ENCODE peak calls at places on chromosomes 16 and 17, in five cellular contexts. V is naive thymus-derived CD4-positive, alpha-beta T cell; I is breast epithelium; Y is CD4-positive, CD25-positive, alpha-beta regulatory T cell; P is AG04450. W is an unnamed sample.

GRCh38 chr17:20264996-20265395 is 202.3 kb downstream of the LGALS9B start:
- DNase-seq in V (no peak), I (no peak), Y (no peak), P (no peak), W (no peak)

GRCh38 chr16:46857261-46857962 is 26.4 kb upstream of the C16orf87 start:
- DNase-seq in V (no peak), I (no peak), Y (no peak), P (peak), W (no peak)

GRCh38 chr17:42456223-42457106 is 2.2 kb upstream of the ATP6V0A1 start:
- DNase-seq in V (no peak), I (no peak), Y (no peak), P (no peak), W (no peak)

GRCh38 chr16:22075776-22076175 is 16.6 kb upstream of the VWA3A start:
- DNase-seq in V (no peak), I (no peak), Y (no peak), P (no peak), W (no peak)

GRCh38 chr16:58243528-58244004 is 45.7 kb upstream of the CSNK2A2 start:
- DNase-seq in V (no peak), I (peak), Y (no peak), P (no peak), W (peak)

GRCh38 chr17:74493381-74493833 is 27.0 kb downstream of the CD300A start:
- DNase-seq in V (peak), I (peak), Y (peak), P (no peak), W (peak)

GRCh38 chr16:86218479-86219170 is 291.7 kb upstream of the FOXF1 start:
- DNase-seq in V (no peak), I (no peak), Y (no peak), P (no peak), W (no peak)

GRCh38 chr17:20982589-20983358 is 60.0 kb downstream of the USP22 start:
- DNase-seq in V (no peak), I (no peak), Y (no peak), P (no peak), W (peak)

GRCh38 chr16:81485824-81486554 is 41.4 kb downstream of the CMIP start:
- DNase-seq in V (no peak), I (no peak), Y (no peak), P (no peak), W (no peak)

GRCh38 chr16:52470601-52471000 is 76.3 kb downstream of the TOX3 start:
- DNase-seq in V (no peak), I (no peak), Y (no peak), P (no peak), W (no peak)

GRCh38 chr17:10812674-10813073 is 8.8 kb upstream of the TMEM238L start:
- DNase-seq in V (no peak), I (no peak), Y (no peak), P (no peak), W (no peak)

GRCh38 chr17:80423536-80424225 is 8.7 kb downstream of the ENDOV start:
- DNase-seq in V (no peak), I (no peak), Y (no peak), P (no peak), W (no peak)

GRCh38 chr16:17835118-17835949 is 364.6 kb upstream of the XYLT1 start:
- DNase-seq in V (no peak), I (no peak), Y (no peak), P (no peak), W (no peak)

GRCh38 chr17:4527552-4527951 is 27.6 kb downstream of the MYBBP1A start:
- DNase-seq in V (no peak), I (no peak), Y (no peak), P (no peak), W (peak)

GRCh38 chr17:52410781-52411180 is 252.3 kb upstream of the CA10 start:
- DNase-seq in V (no peak), I (no peak), Y (no peak), P (no peak), W (no peak)

GRCh38 chr17:42313773-42314566 is 25.7 kb downstream of the STAT5A start:
- DNase-seq in V (no peak), I (peak), Y (no peak), P (no peak), W (no peak)

GRCh38 chr16:4529085-4530060 is 9.2 kb downstream of the CDIP1 start:
- DNase-seq in V (no peak), I (no peak), Y (no peak), P (peak), W (peak)

GRCh38 chr17:38560503-38561318 is 45.0 kb downstream of the SRCIN1 start:
- DNase-seq in V (no peak), I (no peak), Y (no peak), P (no peak), W (peak)

GRCh38 chr17:5023588-5024147 is 11.6 kb downstream of the SLC52A1 start:
- DNase-seq in V (no peak), I (no peak), Y (no peak), P (no peak), W (no peak)

GRCh38 chr16:4306439-4307214 is 9.2 kb upstream of the GLIS2 start:
- DNase-seq in V (no peak), I (no peak), Y (peak), P (no peak), W (peak)

GRCh38 chr17:48552453-48553189 is 7.7 kb upstream of the HOXB2 start:
- DNase-seq in V (no peak), I (no peak), Y (no peak), P (no peak), W (peak)

GRCh38 chr16:17590711-17591654 is 120.2 kb upstream of the XYLT1 start:
- DNase-seq in V (no peak), I (no peak), Y (no peak), P (no peak), W (no peak)

GRCh38 chr16:72877374-72878028 is 170.4 kb downstream of the ZFHX3 start:
- DNase-seq in V (no peak), I (no peak), Y (no peak), P (no peak), W (peak)

GRCh38 chr16:72064361-72064894 is 1.4 kb downstream of the HPR start:
- DNase-seq in V (no peak), I (no peak), Y (no peak), P (no peak), W (no peak)

GRCh38 chr17:28493467-28493866 is 12.7 kb upstream of the FOXN1 start:
- DNase-seq in V (no peak), I (no peak), Y (no peak), P (peak), W (no peak)

GRCh38 chr17:41959336-41960095 is 7.1 kb upstream of the CNP start:
- DNase-seq in V (no peak), I (no peak), Y (no peak), P (peak), W (peak)

GRCh38 chr17:55391764-55392467 is 29.7 kb downstream of the MMD start:
- DNase-seq in V (no peak), I (no peak), Y (no peak), P (no peak), W (no peak)

GRCh38 chr17:55386931-55387330 is 34.7 kb downstream of the MMD start:
- DNase-seq in V (no peak), I (no peak), Y (no peak), P (no peak), W (no peak)

GRCh38 chr17:55391244-55391757 is 30.3 kb downstream of the MMD start:
- DNase-seq in V (no peak), I (no peak), Y (no peak), P (no peak), W (no peak)

GRCh38 chr17:55388842-55389241 is 32.8 kb downstream of the MMD start:
- DNase-seq in V (no peak), I (no peak), Y (no peak), P (no peak), W (peak)

GRCh38 chr17:55390364-55390977 is 31.2 kb downstream of the MMD start:
- DNase-seq in V (no peak), I (no peak), Y (no peak), P (no peak), W (no peak)
- H3K27ac ChIP-seq in V (no peak), I (no peak), Y (no peak), P (no peak), W (no peak)

GRCh38 chr17:81871387-81872120 is 417 bp upstream of the ARHGDIA start:
- DNase-seq in V (peak), I (peak), Y (peak), P (peak), W (peak)
- H3K27ac ChIP-seq in V (peak), I (peak), Y (peak), P (peak), W (peak)

GRCh38 chr16:10617662-10618420 is 37.4 kb upstream of the EMP2 start:
- DNase-seq in V (no peak), I (no peak), Y (no peak), P (no peak), W (no peak)
- H3K27ac ChIP-seq in V (no peak), I (peak), Y (no peak), P (no peak), W (peak)

DNA sequence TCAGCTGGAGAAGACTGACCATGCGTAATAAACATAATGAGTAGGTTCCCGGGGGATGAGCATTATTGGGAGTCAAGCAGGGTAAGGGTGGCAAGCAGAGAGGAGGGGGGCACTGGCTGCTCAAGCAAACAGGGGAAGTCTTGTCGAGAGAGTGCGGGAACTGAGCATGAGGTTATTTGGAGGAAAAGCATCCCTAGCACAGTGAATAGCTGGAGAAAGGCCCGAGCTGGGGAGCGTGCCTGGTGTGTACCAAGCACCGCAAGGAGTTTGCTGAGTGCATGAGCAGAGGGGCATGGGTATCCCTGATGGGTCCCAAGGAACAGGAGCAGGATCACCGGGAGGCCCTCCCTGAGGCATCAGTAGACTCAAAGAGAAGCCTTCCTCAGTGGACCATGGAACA is 17.2 kb downstream of the CYTH1 start:
- DNase-seq in V (no peak), I (no peak), Y (no peak), P (no peak), W (no peak)
- H3K27ac ChIP-seq in V (peak), I (no peak), Y (peak), P (no peak), W (no peak)

GRCh38 chr16:15743657-15744056 is 93.6 kb downstream of the NDE1 start:
- DNase-seq in V (no peak), I (no peak), Y (no peak), P (no peak), W (no peak)
- H3K27ac ChIP-seq in V (no peak), I (no peak), Y (no peak), P (no peak), W (no peak)

GRCh38 chr17:68122587-68122986 is 87.1 kb downstream of the KPNA2 start:
- DNase-seq in V (no peak), I (no peak), Y (no peak), P (no peak), W (no peak)

GRCh38 chr17:68127914-68128313 is 92.4 kb downstream of the KPNA2 start:
- DNase-seq in V (no peak), I (no peak), Y (no peak), P (no peak), W (no peak)

GRCh38 chr17:68131456-68131855 is 95.9 kb downstream of the KPNA2 start:
- DNase-seq in V (no peak), I (no peak), Y (no peak), P (no peak), W (no peak)

GRCh38 chr17:68125471-68125870 is 89.9 kb downstream of the KPNA2 start:
- DNase-seq in V (no peak), I (no peak), Y (no peak), P (no peak), W (no peak)
- H3K27ac ChIP-seq in V (no peak), I (no peak), Y (no peak), P (no peak), W (no peak)

GRCh38 chr16:88759245-88759975 is 25.6 kb downstream of the PIEZO1 start:
- DNase-seq in V (no peak), I (no peak), Y (peak), P (no peak), W (peak)
- H3K27ac ChIP-seq in V (peak), I (peak), Y (peak), P (peak), W (no peak)

DNA sequence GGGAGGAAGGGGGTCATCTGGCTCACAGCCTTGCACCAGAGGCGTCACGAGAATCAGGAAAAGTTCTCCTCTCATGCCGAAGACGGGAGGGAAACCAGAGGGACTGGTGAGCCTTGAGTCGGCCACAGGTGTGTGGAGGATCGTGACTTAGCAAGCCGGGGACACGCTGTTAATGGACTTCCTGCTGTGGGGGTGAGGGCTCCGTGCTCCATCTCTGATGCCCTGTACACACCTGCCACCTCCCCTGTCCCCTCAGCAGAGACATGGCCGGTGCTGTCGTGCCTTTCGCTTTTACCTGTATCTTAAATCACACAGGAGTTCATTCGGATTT is 75.8 kb upstream of the ZNF750 start:
- DNase-seq in V (no peak), I (no peak), Y (no peak), P (no peak), W (no peak)
- H3K27ac ChIP-seq in V (no peak), I (no peak), Y (no peak), P (no peak), W (no peak)

DNA sequence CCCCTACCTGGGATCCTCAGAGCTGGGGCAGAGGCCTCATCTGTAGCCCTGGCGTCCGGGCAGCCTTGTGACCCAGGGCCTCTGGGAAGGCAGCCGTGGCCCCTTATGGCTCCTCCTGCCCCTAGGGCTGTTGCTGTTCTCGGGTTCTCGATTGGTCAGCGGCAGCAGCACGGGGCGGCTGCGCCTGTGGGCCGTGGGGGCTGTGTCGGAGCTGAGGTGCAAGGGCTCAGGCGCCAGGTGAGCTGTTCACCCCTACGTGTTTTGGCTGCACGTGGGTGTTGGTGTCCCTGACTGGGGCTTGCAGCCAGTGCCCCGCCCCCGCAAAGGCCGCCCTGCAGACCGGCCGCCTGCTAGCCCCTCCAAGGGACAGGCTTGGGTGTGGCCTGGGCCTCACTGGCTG is 5.8 kb upstream of the RHOT2 start:
- DNase-seq in V (no peak), I (no peak), Y (no peak), P (no peak), W (no peak)
- H3K27ac ChIP-seq in V (no peak), I (no peak), Y (no peak), P (no peak), W (no peak)

GRCh38 chr17:2947588-2947950 is 115.8 kb downstream of the OR1D5 start:
- DNase-seq in V (no peak), I (no peak), Y (no peak), P (no peak), W (peak)
- H3K27ac ChIP-seq in V (no peak), I (no peak), Y (no peak), P (no peak), W (no peak)